ENCODE peak calls at places on chromosome 6, in six cellular contexts. H is K562, S is SK-N-SH, E is HCT116, J is H1, F is HepG2. I is an unnamed sample.

GRCh38 chr6:157964139-157964538 is 17.5 kb upstream of the SYNJ2 start:
- DNase-seq in J (no peak), E (no peak), S (no peak), F (no peak), H (peak), I (no peak)

GRCh38 chr6:27144740-27145079 is 102.8 kb upstream of the PRSS16 start:
- DNase-seq in S (no peak), E (no peak), F (no peak), J (no peak), H (peak), I (no peak)

GRCh38 chr6:43851204-43851855 is 81.3 kb downstream of the VEGFA start:
- DNase-seq in F (peak), H (no peak), S (no peak), J (no peak), E (no peak), I (no peak)

GRCh38 chr6:30884521-30885480 is 482 bp downstream of the DDR1 start:
- DNase-seq in S (peak), J (peak), H (peak), E (no peak), F (no peak), I (peak)

GRCh38 chr6:167651251-167652041 is 175.3 kb upstream of the AFDN start:
- DNase-seq in E (no peak), S (no peak), F (no peak), H (no peak), J (no peak), I (no peak)

GRCh38 chr6:21360353-21360752 is 233.2 kb upstream of the SOX4 start:
- DNase-seq in E (no peak), S (no peak), F (no peak), H (no peak), J (no peak), I (peak)

GRCh38 chr6:24520929-24521546 is 26.3 kb downstream of the ALDH5A1 start:
- DNase-seq in J (peak), E (peak), S (peak), F (peak), H (peak), I (peak)

GRCh38 chr6:11851405-11851804 is 72.8 kb upstream of the ADTRP start:
- DNase-seq in H (no peak), F (no peak), E (no peak), S (no peak), J (no peak), I (no peak)

GRCh38 chr6:7587631-7588100 is 2.3 kb upstream of the SNRNP48 start:
- DNase-seq in J (no peak), H (no peak), S (no peak), F (no peak), E (no peak), I (peak)

GRCh38 chr6:37575221-37575620 is 75.5 kb upstream of the CCDC167 start:
- DNase-seq in F (no peak), E (no peak), H (no peak), J (no peak), S (peak), I (no peak)

GRCh38 chr6:119879731-119880130 is 530.2 kb upstream of the MAN1A1 start:
- DNase-seq in E (no peak), J (no peak), F (no peak), S (no peak), H (no peak), I (no peak)

GRCh38 chr6:25472314-25472713 is 179.7 kb upstream of the SCGN start:
- DNase-seq in J (no peak), F (no peak), H (no peak), E (no peak), S (peak), I (peak)

GRCh38 chr6:161435426-161436065 is 161.7 kb upstream of the AGPAT4 start:
- DNase-seq in H (no peak), F (no peak), E (no peak), S (no peak), J (no peak), I (no peak)

GRCh38 chr6:52286798-52287432 is 2.4 kb upstream of the MCM3 start:
- DNase-seq in F (peak), J (peak), H (peak), E (peak), S (peak), I (peak)

GRCh38 chr6:74731921-74732320 is 473.9 kb downstream of the COL12A1 start:
- DNase-seq in H (no peak), J (no peak), S (no peak), F (no peak), E (no peak), I (no peak)

GRCh38 chr6:130885392-130886192 is 58.4 kb downstream of the SMLR1 start:
- DNase-seq in S (peak), J (peak), F (peak), E (peak), H (peak), I (peak)

GRCh38 chr6:161583561-161583960 is 309.7 kb upstream of the AGPAT4 start:
- DNase-seq in H (no peak), S (no peak), E (no peak), F (no peak), J (no peak), I (no peak)

GRCh38 chr6:75422024-75422639 is 71.5 kb downstream of the FILIP1 start:
- DNase-seq in H (no peak), J (no peak), S (no peak), E (no peak), F (no peak), I (no peak)

GRCh38 chr6:51147756-51148155 is 329.1 kb downstream of the TFAP2B start:
- DNase-seq in E (no peak), J (no peak), F (no peak), H (peak), S (no peak), I (no peak)

GRCh38 chr6:141026504-141026903 is 1106.2 kb upstream of the GJE1 start:
- DNase-seq in F (peak), E (no peak), S (no peak), J (no peak), H (no peak), I (no peak)

GRCh38 chr6:148869589-148869988 is 122.8 kb downstream of the UST start:
- DNase-seq in E (no peak), J (no peak), H (no peak), F (no peak), S (no peak), I (no peak)

GRCh38 chr6:126422912-126423311 is 83.0 kb downstream of the CENPW start:
- DNase-seq in J (no peak), H (no peak), E (no peak), S (no peak), F (no peak), I (no peak)

GRCh38 chr6:53059648-53060589 is 5.3 kb upstream of the FBXO9 start:
- DNase-seq in E (no peak), S (peak), F (no peak), H (no peak), J (no peak), I (no peak)

GRCh38 chr6:5956939-5957338 is 49.8 kb downstream of the NRN1 start:
- DNase-seq in J (no peak), E (no peak), H (no peak), S (no peak), F (no peak), I (no peak)

GRCh38 chr6:120214097-120214496 is 864.5 kb upstream of the MAN1A1 start:
- DNase-seq in J (no peak), S (no peak), F (no peak), H (no peak), E (no peak), I (no peak)

GRCh38 chr6:158293122-158293521 is 19.1 kb upstream of the TULP4 start:
- DNase-seq in S (no peak), E (no peak), H (no peak), F (no peak), J (no peak), I (no peak)

GRCh38 chr6:23180504-23181293 is 611.3 kb downstream of the HDGFL1 start:
- DNase-seq in E (no peak), J (no peak), H (no peak), S (peak), F (no peak), I (no peak)

GRCh38 chr6:74256387-74257180 is 560.6 kb downstream of the CD109 start:
- DNase-seq in J (no peak), F (no peak), H (no peak), E (no peak), S (no peak), I (no peak)

GRCh38 chr6:102813489-102814275 is 1420.2 kb downstream of the GRIK2 start:
- DNase-seq in E (peak), J (no peak), F (no peak), S (no peak), H (no peak), I (no peak)

DNA sequence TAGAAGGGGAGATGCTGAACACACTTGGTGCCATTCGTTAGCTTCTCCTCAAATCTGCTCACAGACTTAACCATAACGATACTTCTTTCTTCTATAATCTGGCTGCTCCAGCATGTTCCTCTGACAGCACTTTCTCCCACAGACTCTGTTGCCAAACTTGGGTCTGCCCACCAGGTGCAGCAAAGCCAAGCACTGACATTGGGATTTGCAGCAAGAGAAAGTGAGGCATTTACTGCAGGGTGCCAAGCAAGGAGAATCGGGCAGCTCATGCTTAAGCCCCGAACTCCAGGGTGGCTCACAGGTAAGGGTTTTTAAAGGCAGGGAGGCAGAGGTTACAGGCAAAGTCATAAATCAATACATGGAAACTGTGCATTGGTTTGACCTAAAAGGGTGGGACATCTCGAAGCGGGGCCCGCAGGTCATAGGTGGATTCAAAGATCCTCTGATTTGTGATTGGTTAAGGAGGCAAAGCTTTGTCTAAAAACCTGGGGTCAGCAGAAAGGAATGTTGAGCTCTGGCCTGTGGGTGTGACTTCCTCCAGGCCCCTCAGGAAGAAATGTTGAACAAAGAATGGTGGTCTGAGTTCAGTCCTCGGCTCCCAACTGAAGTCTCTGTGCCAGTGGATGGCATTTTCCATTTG is 25.1 kb upstream of the PNPLA1 start:
- DNase-seq in S (no peak), E (peak), F (peak), H (no peak), J (peak), I (no peak)
- TF ChIP-seq JUND in S (no peak), E (no peak), F (no peak), H (no peak), J (no peak), I (no peak)

GRCh38 chr6:135534773-135535380 is 37.3 kb upstream of the AHI1 start:
- DNase-seq in E (no peak), J (no peak), H (no peak), S (no peak), F (no peak), I (no peak)

GRCh38 chr6:135537782-135538301 is 40.3 kb upstream of the AHI1 start:
- DNase-seq in J (no peak), S (no peak), E (peak), F (no peak), H (no peak), I (no peak)

GRCh38 chr6:135531954-135532490 is 34.5 kb upstream of the AHI1 start:
- DNase-seq in H (no peak), E (no peak), J (no peak), S (no peak), F (no peak), I (no peak)

GRCh38 chr6:135532559-135532958 is 35.0 kb upstream of the AHI1 start:
- DNase-seq in E (no peak), F (no peak), J (no peak), H (no peak), S (no peak), I (no peak)

GRCh38 chr6:135535989-135536414 is 38.5 kb upstream of the AHI1 start:
- DNase-seq in J (no peak), S (peak), H (peak), F (peak), E (peak), I (peak)
- TF ChIP-seq JUND in J (no peak), S (no peak), H (no peak), F (no peak), E (no peak), I (no peak)

GRCh38 chr6:152575186-152575585 is 62.0 kb downstream of the SYNE1 start:
- DNase-seq in J (no peak), S (no peak), H (no peak), F (no peak), E (no peak), I (no peak)
- TF ChIP-seq JUND in J (no peak), S (no peak), H (no peak), F (no peak), E (no peak), I (no peak)

GRCh38 chr6:169803816-169804340 is 52.5 kb downstream of the ERMARD start:
- DNase-seq in J (peak), S (no peak), F (no peak), E (no peak), H (no peak), I (no peak)

GRCh38 chr6:169805242-169805838 is 53.9 kb downstream of the ERMARD start:
- DNase-seq in S (no peak), H (no peak), F (no peak), J (peak), E (no peak), I (no peak)

GRCh38 chr6:169803291-169803811 is 51.9 kb downstream of the ERMARD start:
- DNase-seq in S (no peak), H (no peak), E (no peak), J (peak), F (no peak), I (no peak)

GRCh38 chr6:169802790-169803189 is 51.4 kb downstream of the ERMARD start:
- DNase-seq in J (no peak), H (no peak), S (no peak), E (no peak), F (no peak), I (no peak)

DNA sequence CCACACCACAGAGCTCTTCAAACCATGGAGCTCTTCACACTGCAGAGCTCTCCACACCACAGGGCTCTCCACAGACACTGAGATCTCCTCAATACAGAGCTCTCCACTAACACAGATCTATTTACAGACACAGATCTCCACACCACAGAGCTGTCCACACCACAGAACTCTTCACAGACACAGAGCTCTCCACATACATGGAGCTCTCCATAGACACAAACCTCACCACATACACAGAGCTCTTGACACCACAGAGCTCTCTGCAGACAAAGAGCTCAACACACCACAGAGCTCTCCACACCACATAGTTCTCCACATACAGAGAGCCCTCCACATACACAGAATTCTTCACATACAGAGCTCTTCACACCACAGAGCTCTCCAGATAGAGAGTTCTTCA is 53.0 kb downstream of the ERMARD start:
- DNase-seq in H (no peak), S (no peak), E (no peak), F (no peak), J (no peak), I (no peak)
- TF ChIP-seq JUND in H (no peak), S (no peak), E (no peak), F (no peak), J (no peak), I (no peak)

DNA sequence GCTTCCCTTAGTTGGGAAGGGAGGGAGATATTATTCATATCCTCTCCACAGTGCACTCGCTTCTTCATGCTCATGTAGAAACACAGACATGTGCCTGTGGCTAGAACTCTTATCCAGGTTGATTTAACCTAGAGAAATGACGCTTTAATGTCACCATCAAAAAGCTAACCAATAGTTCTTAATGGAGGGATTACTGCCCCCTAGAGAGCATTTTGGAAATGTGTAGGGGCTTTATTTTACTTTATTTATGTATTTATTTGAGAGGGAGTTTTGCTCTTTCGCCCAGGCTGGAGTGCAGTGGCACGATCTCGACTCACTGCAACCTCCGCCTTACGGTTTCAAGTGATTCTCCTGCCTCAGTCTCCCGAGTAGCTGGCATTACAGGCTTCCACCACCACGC is 229.6 kb downstream of the SOD2 start:
- DNase-seq in S (peak), J (no peak), F (no peak), E (peak), H (peak), I (no peak)
- TF ChIP-seq JUND in S (no peak), J (no peak), F (no peak), E (no peak), H (no peak), I (no peak)

DNA sequence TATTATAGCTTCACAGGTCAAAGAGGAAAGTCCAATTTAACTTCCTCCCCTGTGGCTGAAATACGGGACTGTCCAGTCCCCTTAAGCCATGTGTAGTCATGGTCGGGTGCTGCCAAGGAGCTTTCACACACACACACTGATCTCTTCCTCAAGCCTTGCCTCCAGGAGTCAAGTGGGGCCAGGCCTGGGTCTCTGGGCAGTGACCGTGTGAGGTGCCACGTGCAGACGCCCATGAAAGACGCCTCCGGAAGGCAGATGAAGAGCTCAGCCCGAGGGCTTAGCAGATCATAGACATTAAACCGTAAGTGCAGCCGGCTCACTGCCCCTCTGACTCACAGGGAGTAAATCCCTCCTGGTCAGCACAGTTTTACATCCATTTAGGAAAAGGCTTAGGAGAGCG is 4.2 kb downstream of the GABRR2 start:
- DNase-seq in S (no peak), H (no peak), F (no peak), E (no peak), J (no peak), I (no peak)
- TF ChIP-seq JUND in S (no peak), H (no peak), F (no peak), E (peak), J (no peak), I (no peak)

GRCh38 chr6:15392182-15392581 is 146.3 kb downstream of the JARID2 start:
- DNase-seq in S (no peak), E (no peak), F (no peak), H (no peak), J (no peak), I (no peak)

GRCh38 chr6:15389079-15389758 is 143.3 kb downstream of the JARID2 start:
- DNase-seq in S (no peak), F (no peak), E (no peak), J (no peak), H (no peak), I (no peak)

GRCh38 chr6:15387118-15387517 is 141.2 kb downstream of the JARID2 start:
- DNase-seq in F (no peak), H (no peak), J (no peak), S (no peak), E (no peak), I (no peak)

GRCh38 chr6:15391500-15391899 is 145.6 kb downstream of the JARID2 start:
- DNase-seq in E (no peak), J (no peak), S (no peak), H (no peak), F (no peak), I (peak)

DNA sequence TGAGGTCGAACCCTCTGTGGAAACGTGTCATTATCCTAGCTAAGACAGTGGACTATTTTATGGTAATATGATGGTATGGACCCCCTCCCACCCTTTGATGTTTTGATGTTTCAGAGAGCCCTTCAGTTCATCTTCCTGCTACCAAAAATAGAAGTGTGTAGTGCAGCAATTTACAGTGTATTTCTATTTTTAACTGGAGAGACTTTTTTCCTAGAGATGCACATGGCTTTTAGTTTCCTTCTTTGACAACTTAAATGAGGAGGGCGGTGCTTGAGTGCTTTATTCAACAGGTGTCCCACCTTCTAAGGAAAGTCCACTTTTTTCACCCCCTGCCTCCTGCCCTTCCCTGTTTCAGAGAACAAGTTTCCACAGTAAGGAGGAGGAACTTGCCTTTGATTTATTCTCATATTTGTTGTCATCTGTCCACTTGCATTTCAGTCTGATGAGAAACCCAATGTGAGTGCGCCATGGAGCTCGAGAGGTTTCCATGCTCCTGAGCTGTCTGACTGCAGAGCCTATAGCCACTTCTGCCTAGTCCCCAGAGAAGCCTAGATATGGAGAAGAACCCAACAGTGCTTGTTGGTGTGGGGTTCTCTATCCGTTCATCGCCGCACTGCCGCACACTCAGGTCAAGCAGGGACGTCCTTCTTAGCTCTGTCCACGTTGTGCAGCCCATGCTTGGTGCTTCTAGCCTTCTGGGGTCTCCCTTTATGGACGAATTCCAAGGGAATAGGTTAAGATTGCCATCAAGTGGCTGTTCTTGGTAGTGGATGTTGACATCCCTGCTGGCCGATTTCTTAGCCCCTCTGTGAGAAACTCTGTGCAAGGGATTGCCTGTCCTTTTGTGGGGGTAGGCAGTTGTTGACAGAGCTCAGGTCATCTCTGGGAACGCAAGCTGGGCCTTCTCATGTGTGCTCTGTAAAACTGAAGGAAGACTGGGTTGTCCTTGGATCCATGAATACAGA is 144.2 kb downstream of the JARID2 start:
- DNase-seq in J (no peak), F (peak), H (peak), E (peak), S (peak), I (peak)
- TF ChIP-seq JUND in J (no peak), F (no peak), H (peak), E (no peak), S (no peak), I (no peak)